ENCODE peak calls at places on chromosome 9, in nine cellular contexts. L is lower lobe of right lung; A is NCI-H187 treated with DMSO at 0.1 percent for 48 hours; F is hypothalamus; E is activated CD4-positive, alpha-beta T cell treated with anti-CD3 and anti-CD28 coated beads for 36 hours; I is A549; D is NCI-H1694 treated with DMSO at 0.1 percent for 48 hours; B is HFF-Myc; V is NCI-H1436. Y is an unnamed sample.

GRCh38 chr9:27414215-27414731 is 109.8 kb upstream of the IFNK start:
- DNase-seq in L (peak; percentile 48), A (no peak), F (no peak), E (no peak), I (no peak), D (no peak), B (no peak), V (no peak), Y (no peak)

GRCh38 chr9:551986-552930 is 289.2 kb upstream of the DMRT1 start:
- DNase-seq in L (no peak), A (no peak), F (no peak), E (no peak), I (no peak), D (no peak), B (no peak), V (no peak), Y (no peak)

GRCh38 chr9:3237121-3237520 is 288.7 kb downstream of the RFX3 start:
- DNase-seq in L (no peak), A (no peak), F (no peak), E (no peak), I (no peak), D (no peak), B (no peak), V (no peak), Y (no peak)

GRCh38 chr9:100322954-100323536 is 29.7 kb downstream of the TEX10 start:
- DNase-seq in L (no peak), A (no peak), F (peak; percentile 12), E (peak; percentile 49), I (peak; percentile 52), D (peak; percentile 33), B (no peak), V (peak; percentile 9), Y (no peak)

GRCh38 chr9:134895849-134896833 is 15.5 kb downstream of the FCN2 start:
- DNase-seq in L (peak; percentile 18), A (no peak), F (no peak), E (peak; percentile 23), I (peak; percentile 76), D (peak; percentile 82), B (peak; percentile 86), V (no peak), Y (peak; percentile 99)

GRCh38 chr9:34512131-34513078 is 10.4 kb downstream of the ENHO start:
- DNase-seq in L (no peak), A (no peak), F (peak; percentile 60), E (no peak), I (no peak), D (no peak), B (no peak), V (no peak), Y (no peak)

GRCh38 chr9:113468716-113469448 is 5.4 kb downstream of the RGS3 start:
- DNase-seq in L (no peak), A (no peak), F (no peak), E (no peak), I (no peak), D (no peak), B (no peak), V (no peak), Y (no peak)

GRCh38 chr9:127966416-127967150 is 14.2 kb downstream of the EEIG1 start:
- DNase-seq in L (no peak), A (no peak), F (no peak), E (no peak), I (no peak), D (no peak), B (no peak), V (no peak), Y (no peak)

GRCh38 chr9:33311953-33312352 is 21.6 kb downstream of the NFX1 start:
- DNase-seq in L (no peak), A (no peak), F (no peak), E (no peak), I (no peak), D (no peak), B (no peak), V (no peak), Y (no peak)

GRCh38 chr9:16387382-16387781 is 483.1 kb downstream of the BNC2 start:
- DNase-seq in L (no peak), A (no peak), F (no peak), E (no peak), I (no peak), D (no peak), B (no peak), V (no peak), Y (no peak)

GRCh38 chr9:121463026-121463827 is 36.4 kb downstream of the GGTA1 start:
- DNase-seq in L (peak; percentile 61), A (no peak), F (peak; percentile 6), E (peak; percentile 63), I (peak; percentile 30), D (peak; percentile 2), B (no peak), V (no peak), Y (no peak)

GRCh38 chr9:93300175-93300572 is 116.2 kb downstream of the WNK2 start:
- DNase-seq in L (no peak), A (no peak), F (no peak), E (no peak), I (no peak), D (no peak), B (no peak), V (no peak), Y (no peak)

GRCh38 chr9:89236955-89237573 is 58.4 kb upstream of the SHC3 start:
- DNase-seq in L (no peak), A (no peak), F (no peak), E (peak; percentile 7), I (no peak), D (no peak), B (no peak), V (no peak), Y (no peak)

GRCh38 chr9:108637340-108637739 is 218.4 kb downstream of the ACTL7B start:
- DNase-seq in L (no peak), A (no peak), F (no peak), E (no peak), I (no peak), D (no peak), B (no peak), V (no peak), Y (no peak)

GRCh38 chr9:27836661-27837401 is 263.6 kb upstream of the C9orf72 start:
- DNase-seq in L (no peak), A (no peak), F (no peak), E (no peak), I (no peak), D (no peak), B (no peak), V (no peak), Y (no peak)

GRCh38 chr9:114098021-114098659 is 952 bp downstream of the KIF12 start:
- DNase-seq in L (peak; percentile 63), A (no peak), F (no peak), E (peak; percentile 54), I (peak; percentile 75), D (peak; percentile 68), B (no peak), V (no peak), Y (no peak)

GRCh38 chr9:83231039-83231438 is 168.1 kb upstream of the RASEF start:
- DNase-seq in L (no peak), A (no peak), F (no peak), E (no peak), I (no peak), D (no peak), B (no peak), V (peak; percentile 13), Y (no peak)

GRCh38 chr9:3567988-3568387 is 42.2 kb upstream of the RFX3 start:
- DNase-seq in L (no peak), A (no peak), F (no peak), E (no peak), I (no peak), D (no peak), B (no peak), V (no peak), Y (no peak)

GRCh38 chr9:125126019-125126746 is 17.1 kb downstream of the SCAI start:
- DNase-seq in L (peak; percentile 77), A (no peak), F (peak; percentile 53), E (peak; percentile 90), I (peak; percentile 20), D (no peak), B (peak; percentile 98), V (no peak), Y (no peak)

GRCh38 chr9:111897831-111898144 is 1.2 kb downstream of the UGCG start:
- DNase-seq in L (no peak), A (no peak), F (no peak), E (peak; percentile 33), I (no peak), D (no peak), B (no peak), V (no peak), Y (no peak)

GRCh38 chr9:124436320-124436719 is 13.9 kb upstream of the ADGRD2 start:
- DNase-seq in L (no peak), A (no peak), F (no peak), E (no peak), I (no peak), D (no peak), B (no peak), V (no peak), Y (no peak)

GRCh38 chr9:35257986-35258664 is 96.3 kb downstream of the UNC13B start:
- DNase-seq in L (peak; percentile 48), A (no peak), F (no peak), E (no peak), I (no peak), D (no peak), B (no peak), V (no peak), Y (no peak)

GRCh38 chr9:81202292-81202691 is 487.1 kb downstream of the TLE1 start:
- DNase-seq in L (no peak), A (no peak), F (no peak), E (no peak), I (no peak), D (no peak), B (no peak), V (no peak), Y (no peak)